ENCODE peak calls at places on chromosomes 2 and 18, in four cellular contexts. V is mucosa of descending colon, A is Calu3, C is omental fat pad. P is an unnamed sample.

GRCh38 chr18:22348521-22349316 is 69.0 kb downstream of the CTAGE1 start:
- DNase-seq in C (no peak), V (peak; percentile 82), A (peak; percentile 85), P (no peak)

GRCh38 chr18:46324556-46324955 is 220.4 kb downstream of the HAUS1 start:
- DNase-seq in C (no peak), A (peak; percentile 24), V (no peak), P (no peak)

GRCh38 chr2:24231461-24231881 is 56.6 kb downstream of the FAM228A start:
- DNase-seq in V (no peak), A (no peak), C (no peak), P (no peak)

GRCh38 chr18:22912835-22913234 is 20.3 kb upstream of the RBBP8 start:
- DNase-seq in C (no peak), A (no peak), V (no peak), P (no peak)

GRCh38 chr2:175049671-175050070 is 44.5 kb upstream of the CHN1 start:
- DNase-seq in C (no peak), V (no peak), A (no peak), P (no peak)

GRCh38 chr2:217979151-217979811 is 23.5 kb downstream of the TNS1 start:
- DNase-seq in A (no peak), V (no peak), C (no peak), P (no peak)

GRCh38 chr2:99597616-99598015 is 107.8 kb upstream of the REV1 start:
- DNase-seq in A (no peak), V (no peak), C (no peak), P (no peak)

GRCh38 chr18:70288851-70289328 is at the start of gene SOCS6:
- DNase-seq in A (peak; percentile 71), V (peak; percentile 83), C (no peak), P (peak; percentile 85)

GRCh38 chr2:179842498-179843153 is 18.8 kb downstream of the ZNF385B start:
- DNase-seq in C (no peak), A (peak; percentile 30), V (no peak), P (peak; percentile 20)

GRCh38 chr2:170271340-170271739 is 93.4 kb downstream of the MYO3B start:
- DNase-seq in C (no peak), V (no peak), A (no peak), P (no peak)

GRCh38 chr2:8307779-8308178 is 374.1 kb upstream of the ID2 start:
- DNase-seq in A (no peak), V (no peak), C (peak; percentile 37), P (no peak)

GRCh38 chr2:28993211-28993960 is 12.3 kb downstream of the TOGARAM2 start:
- DNase-seq in V (peak; percentile 82), C (no peak), A (peak; percentile 83), P (no peak)

GRCh38 chr18:48932822-48933510 is 17.8 kb downstream of the SMAD7 start:
- DNase-seq in V (no peak), C (no peak), A (no peak), P (no peak)

GRCh38 chr2:1072258-1072657 is 121.6 kb downstream of the SNTG2 start:
- DNase-seq in C (no peak), A (no peak), V (no peak), P (no peak)

GRCh38 chr2:193868833-193869232 is 1674.1 kb upstream of the TMEFF2 start:
- DNase-seq in V (no peak), A (no peak), C (no peak), P (no peak)

GRCh38 chr2:162103443-162104009 is 29.5 kb upstream of the DPP4 start:
- DNase-seq in C (no peak), A (no peak), V (no peak), P (no peak)

GRCh38 chr2:101327863-101328394 is 19.4 kb upstream of the RNF149 start:
- DNase-seq in A (peak; percentile 77), V (no peak), C (no peak), P (no peak)

GRCh38 chr2:36453652-36454051 is 98.1 kb downstream of the CRIM1 start:
- DNase-seq in C (no peak), A (no peak), V (no peak), P (no peak)

GRCh38 chr2:27710176-27710575 is 46.5 kb downstream of the SLC4A1AP start:
- DNase-seq in A (no peak), C (no peak), V (no peak), P (no peak)

GRCh38 chr18:71443726-71444480 is 1100.2 kb downstream of the CBLN2 start:
- DNase-seq in A (no peak), V (no peak), C (no peak), P (no peak)

GRCh38 chr2:20350105-20350712 is 435 bp downstream of the PUM2 start:
- DNase-seq in A (peak; percentile 62), V (peak; percentile 79), C (no peak), P (peak; percentile 72)

GRCh38 chr18:23115683-23116096 is 19.6 kb upstream of the CABLES1 start:
- DNase-seq in C (no peak), V (no peak), A (peak; percentile 29), P (no peak)

GRCh38 chr2:128485761-128486639 is 167.3 kb upstream of the HS6ST1 start:
- DNase-seq in C (no peak), A (no peak), V (no peak), P (no peak)

GRCh38 chr2:170369894-170370293 is 191.9 kb downstream of the MYO3B start:
- DNase-seq in A (no peak), C (no peak), V (no peak), P (no peak)

GRCh38 chr2:67571785-67572718 is 174.9 kb downstream of the ETAA1 start:
- DNase-seq in A (peak; percentile 14), V (no peak), C (no peak), P (no peak)

GRCh38 chr2:239825705-239825979 is 199.5 kb downstream of the NDUFA10 start:
- DNase-seq in V (peak; percentile 7), A (no peak), C (no peak), P (no peak)

GRCh38 chr2:154740360-154740759 is 41.9 kb downstream of the KCNJ3 start:
- DNase-seq in A (no peak), C (no peak), V (no peak), P (no peak)

GRCh38 chr2:135573620-135574019 is 42.3 kb downstream of the R3HDM1 start:
- DNase-seq in C (no peak), A (no peak), V (no peak), P (no peak)
- TF ChIP-seq CTCF in C (no peak), A (no peak), V (no peak), P (no peak)

GRCh38 chr2:196535080-196535479 is 104.4 kb upstream of the CCDC150 start:
- DNase-seq in V (no peak), A (no peak), C (no peak), P (no peak)

GRCh38 chr2:196533998-196534397 is 105.5 kb upstream of the CCDC150 start:
- DNase-seq in A (no peak), V (no peak), C (no peak), P (no peak)

GRCh38 chr2:196537311-196537710 is 102.2 kb upstream of the CCDC150 start:
- DNase-seq in V (no peak), C (no peak), A (no peak), P (no peak)

GRCh38 chr2:196534533-196534932 is 105.0 kb upstream of the CCDC150 start:
- DNase-seq in C (no peak), A (no peak), V (no peak), P (no peak)

GRCh38 chr2:196535742-196536141 is 103.8 kb upstream of the CCDC150 start:
- DNase-seq in A (no peak), V (no peak), C (no peak), P (no peak)
- TF ChIP-seq CTCF in A (no peak), V (no peak), C (no peak), P (no peak)

GRCh38 chr2:119011162-119011909 is 69.3 kb downstream of the MARCO start:
- DNase-seq in V (peak; percentile 52), A (peak; percentile 79), C (no peak), P (peak; percentile 73)
- TF ChIP-seq CTCF in V (peak; percentile 15), A (peak; percentile 60), C (no peak), P (peak; percentile 51)

GRCh38 chr2:109436635-109437225 is 177.0 kb downstream of the SEPTIN10 start:
- DNase-seq in V (peak; percentile 47), C (no peak), A (no peak), P (no peak)

GRCh38 chr2:109437325-109438090 is 176.3 kb downstream of the SEPTIN10 start:
- DNase-seq in V (peak; percentile 39), C (no peak), A (no peak), P (no peak)

GRCh38 chr2:109435066-109435690 is 178.6 kb downstream of the SEPTIN10 start:
- DNase-seq in A (no peak), C (no peak), V (no peak), P (no peak)

GRCh38 chr2:109434351-109434750 is 179.4 kb downstream of the SEPTIN10 start:
- DNase-seq in V (no peak), A (no peak), C (no peak), P (no peak)

DNA sequence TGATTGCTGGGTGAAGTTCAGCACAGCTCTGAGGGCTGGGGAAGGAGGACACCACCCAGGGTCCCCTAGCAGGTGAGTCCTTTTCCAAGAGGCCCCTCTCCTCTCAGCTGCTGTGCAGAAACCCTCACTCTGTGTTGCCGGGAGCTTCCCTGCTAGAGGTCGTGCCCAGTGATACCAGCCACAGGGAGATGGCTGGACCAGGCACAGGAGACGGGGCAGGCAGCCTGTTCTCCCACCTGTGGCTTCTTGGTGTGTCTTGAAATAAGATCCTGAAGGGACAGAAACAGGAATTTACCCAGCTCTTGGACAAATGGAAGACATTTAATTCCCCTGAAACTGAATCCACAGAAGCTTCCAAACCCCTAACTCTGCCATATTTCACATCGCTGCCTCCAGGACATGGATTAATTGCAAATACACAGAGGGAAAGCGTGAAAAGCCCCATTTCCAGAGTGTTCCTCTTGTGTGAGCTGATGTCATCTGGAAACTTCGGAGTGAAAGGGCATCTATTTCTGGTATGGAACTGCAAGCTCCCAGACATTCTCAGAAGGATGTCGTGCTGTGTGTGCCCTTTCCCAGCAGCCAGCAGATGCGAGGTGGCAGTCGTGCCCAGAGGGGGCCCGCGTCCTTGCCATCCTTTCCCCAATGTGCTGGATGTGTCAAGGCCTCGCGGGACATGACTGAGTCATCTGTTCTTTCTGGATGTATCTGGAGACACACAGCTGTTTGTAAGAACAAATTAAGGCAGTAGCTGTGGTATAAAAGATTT is 177.7 kb downstream of the SEPTIN10 start:
- DNase-seq in A (no peak), V (no peak), C (no peak), P (no peak)
- TF ChIP-seq CTCF in A (no peak), V (no peak), C (no peak), P (no peak)

GRCh38 chr18:56645415-56646016 is 5.6 kb upstream of the WDR7 start:
- DNase-seq in A (no peak), V (no peak), C (no peak), P (no peak)
- TF ChIP-seq CTCF in A (peak; percentile 65), V (no peak), C (no peak), P (peak; percentile 32)

GRCh38 chr2:187174582-187174981 is 273.5 kb downstream of the CALCRL start:
- DNase-seq in V (no peak), A (no peak), C (no peak), P (no peak)
- TF ChIP-seq CTCF in V (no peak), A (peak; percentile 44), C (no peak), P (no peak)

GRCh38 chr2:9814129-9814868 is 29.0 kb upstream of the TAF1B start:
- DNase-seq in V (no peak), C (no peak), A (no peak), P (peak; percentile 20)
- TF ChIP-seq CTCF in V (no peak), C (no peak), A (no peak), P (no peak)

GRCh38 chr18:10437837-10438236 is 16.6 kb upstream of the APCDD1 start:
- DNase-seq in A (no peak), C (no peak), V (no peak), P (no peak)
- TF ChIP-seq CTCF in A (peak; percentile 33), C (no peak), V (no peak), P (no peak)

P was measured in GM13976.